ENCODE peak calls at places on chromosomes 11 and 22, in four cellular contexts. One of them, this sample, is unnamed.

GRCh38 chr22:47225080-47225930 is 462.9 kb downstream of the TBC1D22A start:
- DNase-seq in lung microvascular endothelial cell: no peak
- DNase-seq in HT1080: no peak
- DNase-seq in activated naive CD4-positive, alpha-beta T cell treated with Interleukin-2 at 50 U/mL for 16 hours: no peak
- DNase-seq in this sample: no peak

GRCh38 chr22:42277232-42277753 is 6.8 kb upstream of the TCF20 start:
- DNase-seq in activated naive CD4-positive, alpha-beta T cell treated with Interleukin-2 at 50 U/mL for 16 hours: no peak
- DNase-seq in lung microvascular endothelial cell: no peak
- DNase-seq in HT1080: no peak
- DNase-seq in this sample: no peak

GRCh38 chr11:18001191-18001590 is 11.7 kb downstream of the SERGEF start:
- DNase-seq in activated naive CD4-positive, alpha-beta T cell treated with Interleukin-2 at 50 U/mL for 16 hours: no peak
- DNase-seq in HT1080: no peak
- DNase-seq in lung microvascular endothelial cell: no peak
- DNase-seq in this sample: no peak

GRCh38 chr11:621838-622237 is 2.9 kb downstream of the CDHR5 start:
- DNase-seq in activated naive CD4-positive, alpha-beta T cell treated with Interleukin-2 at 50 U/mL for 16 hours: no peak
- DNase-seq in HT1080: no peak
- DNase-seq in lung microvascular endothelial cell: no peak
- DNase-seq in this sample: no peak

GRCh38 chr11:12142179-12142578 is 31.8 kb downstream of the MICAL2 start:
- DNase-seq in activated naive CD4-positive, alpha-beta T cell treated with Interleukin-2 at 50 U/mL for 16 hours: no peak
- DNase-seq in HT1080: no peak
- DNase-seq in lung microvascular endothelial cell: no peak
- DNase-seq in this sample: peak

GRCh38 chr22:47822459-47822858 is 1060.0 kb downstream of the TBC1D22A start:
- DNase-seq in lung microvascular endothelial cell: no peak
- DNase-seq in HT1080: no peak
- DNase-seq in activated naive CD4-positive, alpha-beta T cell treated with Interleukin-2 at 50 U/mL for 16 hours: no peak
- DNase-seq in this sample: no peak

GRCh38 chr11:117443269-117444186 is 115.9 kb downstream of the CEP164 start:
- DNase-seq in lung microvascular endothelial cell: peak
- DNase-seq in HT1080: peak
- DNase-seq in activated naive CD4-positive, alpha-beta T cell treated with Interleukin-2 at 50 U/mL for 16 hours: no peak
- DNase-seq in this sample: peak

GRCh38 chr22:31130873-31131272 is 8.1 kb downstream of the INPP5J start:
- DNase-seq in lung microvascular endothelial cell: no peak
- DNase-seq in activated naive CD4-positive, alpha-beta T cell treated with Interleukin-2 at 50 U/mL for 16 hours: no peak
- DNase-seq in HT1080: no peak
- DNase-seq in this sample: no peak

GRCh38 chr22:24894220-24894975 is 52.1 kb downstream of the LHFPL7 start:
- DNase-seq in HT1080: peak
- DNase-seq in lung microvascular endothelial cell: peak
- DNase-seq in activated naive CD4-positive, alpha-beta T cell treated with Interleukin-2 at 50 U/mL for 16 hours: no peak
- DNase-seq in this sample: peak

GRCh38 chr11:73040046-73040445 is 102.1 kb downstream of the FCHSD2 start:
- DNase-seq in activated naive CD4-positive, alpha-beta T cell treated with Interleukin-2 at 50 U/mL for 16 hours: no peak
- DNase-seq in lung microvascular endothelial cell: no peak
- DNase-seq in HT1080: no peak
- DNase-seq in this sample: no peak

GRCh38 chr11:28969832-28970231 is 861.6 kb downstream of the METTL15 start:
- DNase-seq in lung microvascular endothelial cell: no peak
- DNase-seq in activated naive CD4-positive, alpha-beta T cell treated with Interleukin-2 at 50 U/mL for 16 hours: no peak
- DNase-seq in HT1080: no peak
- DNase-seq in this sample: no peak

GRCh38 chr11:75248924-75249256 is 8.3 kb downstream of the TPBGL start:
- DNase-seq in lung microvascular endothelial cell: no peak
- DNase-seq in activated naive CD4-positive, alpha-beta T cell treated with Interleukin-2 at 50 U/mL for 16 hours: no peak
- DNase-seq in HT1080: no peak
- DNase-seq in this sample: no peak

GRCh38 chr11:69392104-69392653 is 89.3 kb upstream of the LINC01488 start:
- DNase-seq in HT1080: no peak
- DNase-seq in activated naive CD4-positive, alpha-beta T cell treated with Interleukin-2 at 50 U/mL for 16 hours: no peak
- DNase-seq in lung microvascular endothelial cell: no peak
- DNase-seq in this sample: no peak

GRCh38 chr22:30362632-30363281 is 6.0 kb downstream of the CCDC157 start:
- DNase-seq in HT1080: no peak
- DNase-seq in lung microvascular endothelial cell: no peak
- DNase-seq in activated naive CD4-positive, alpha-beta T cell treated with Interleukin-2 at 50 U/mL for 16 hours: no peak
- DNase-seq in this sample: peak

GRCh38 chr11:97158256-97158655 is 768.4 kb downstream of the JRKL start:
- DNase-seq in activated naive CD4-positive, alpha-beta T cell treated with Interleukin-2 at 50 U/mL for 16 hours: no peak
- DNase-seq in HT1080: no peak
- DNase-seq in lung microvascular endothelial cell: no peak
- DNase-seq in this sample: no peak

GRCh38 chr11:1131033-1131911 is 26.5 kb upstream of the MUC5AC start:
- DNase-seq in activated naive CD4-positive, alpha-beta T cell treated with Interleukin-2 at 50 U/mL for 16 hours: no peak
- DNase-seq in lung microvascular endothelial cell: no peak
- DNase-seq in HT1080: no peak
- DNase-seq in this sample: no peak

GRCh38 chr11:104895619-104896018 is 2.6 kb downstream of the CASP12 start:
- DNase-seq in lung microvascular endothelial cell: peak
- DNase-seq in HT1080: no peak
- DNase-seq in activated naive CD4-positive, alpha-beta T cell treated with Interleukin-2 at 50 U/mL for 16 hours: no peak
- DNase-seq in this sample: no peak

GRCh38 chr11:60786811-60787567 is 1.9 kb downstream of the MS4A10 start:
- DNase-seq in activated naive CD4-positive, alpha-beta T cell treated with Interleukin-2 at 50 U/mL for 16 hours: no peak
- DNase-seq in HT1080: peak
- DNase-seq in lung microvascular endothelial cell: peak
- DNase-seq in this sample: peak

GRCh38 chr11:70559516-70559915 is 161.2 kb downstream of the CTTN start:
- DNase-seq in HT1080: no peak
- DNase-seq in lung microvascular endothelial cell: no peak
- DNase-seq in activated naive CD4-positive, alpha-beta T cell treated with Interleukin-2 at 50 U/mL for 16 hours: no peak
- DNase-seq in this sample: no peak

GRCh38 chr22:46031965-46032851 is 55.2 kb upstream of the WNT7B start:
- DNase-seq in HT1080: no peak
- DNase-seq in activated naive CD4-positive, alpha-beta T cell treated with Interleukin-2 at 50 U/mL for 16 hours: no peak
- DNase-seq in lung microvascular endothelial cell: no peak
- DNase-seq in this sample: no peak

GRCh38 chr11:94525933-94526332 is 13.7 kb downstream of the C11orf97 start:
- DNase-seq in lung microvascular endothelial cell: no peak
- DNase-seq in HT1080: peak
- DNase-seq in activated naive CD4-positive, alpha-beta T cell treated with Interleukin-2 at 50 U/mL for 16 hours: no peak
- DNase-seq in this sample: peak

GRCh38 chr22:22910272-22911240 is 22.9 kb downstream of the IGLL5 start:
- DNase-seq in activated naive CD4-positive, alpha-beta T cell treated with Interleukin-2 at 50 U/mL for 16 hours: no peak
- DNase-seq in lung microvascular endothelial cell: no peak
- DNase-seq in HT1080: no peak
- DNase-seq in this sample: no peak

GRCh38 chr22:39242389-39242808 is 2.4 kb downstream of the PDGFB start:
- DNase-seq in HT1080: no peak
- DNase-seq in lung microvascular endothelial cell: no peak
- DNase-seq in activated naive CD4-positive, alpha-beta T cell treated with Interleukin-2 at 50 U/mL for 16 hours: no peak
- DNase-seq in this sample: no peak

GRCh38 chr22:21450320-21450831 is 16.8 kb upstream of the TMEM191C start:
- DNase-seq in HT1080: no peak
- DNase-seq in lung microvascular endothelial cell: no peak
- DNase-seq in activated naive CD4-positive, alpha-beta T cell treated with Interleukin-2 at 50 U/mL for 16 hours: no peak
- DNase-seq in this sample: no peak

GRCh38 chr11:66420671-66421476 is at the start of gene NPAS4:
- DNase-seq in activated naive CD4-positive, alpha-beta T cell treated with Interleukin-2 at 50 U/mL for 16 hours: no peak
- DNase-seq in HT1080: no peak
- DNase-seq in lung microvascular endothelial cell: no peak
- DNase-seq in this sample: no peak

GRCh38 chr11:88454881-88455280 is 117.3 kb upstream of the CTSC start:
- DNase-seq in activated naive CD4-positive, alpha-beta T cell treated with Interleukin-2 at 50 U/mL for 16 hours: no peak
- DNase-seq in HT1080: peak
- DNase-seq in lung microvascular endothelial cell: no peak
- DNase-seq in this sample: no peak

GRCh38 chr11:86577663-86578636 is 94.5 kb downstream of the ME3 start:
- DNase-seq in lung microvascular endothelial cell: peak
- DNase-seq in HT1080: peak
- DNase-seq in activated naive CD4-positive, alpha-beta T cell treated with Interleukin-2 at 50 U/mL for 16 hours: no peak
- DNase-seq in this sample: peak

GRCh38 chr11:10659339-10660216 is 34.0 kb downstream of the IRAG1 start:
- DNase-seq in HT1080: peak
- DNase-seq in lung microvascular endothelial cell: peak
- DNase-seq in activated naive CD4-positive, alpha-beta T cell treated with Interleukin-2 at 50 U/mL for 16 hours: no peak
- DNase-seq in this sample: peak

GRCh38 chr11:92393218-92393617 is 168.6 kb downstream of the FAT3 start:
- DNase-seq in lung microvascular endothelial cell: no peak
- DNase-seq in HT1080: no peak
- DNase-seq in activated naive CD4-positive, alpha-beta T cell treated with Interleukin-2 at 50 U/mL for 16 hours: no peak
- DNase-seq in this sample: no peak

GRCh38 chr11:1931326-1931725 is 11.8 kb downstream of the TNNT3 start:
- DNase-seq in HT1080: no peak
- DNase-seq in lung microvascular endothelial cell: no peak
- DNase-seq in activated naive CD4-positive, alpha-beta T cell treated with Interleukin-2 at 50 U/mL for 16 hours: no peak
- DNase-seq in this sample: no peak

GRCh38 chr11:2509481-2510001 is 64.7 kb downstream of the KCNQ1 start:
- DNase-seq in HT1080: no peak
- DNase-seq in activated naive CD4-positive, alpha-beta T cell treated with Interleukin-2 at 50 U/mL for 16 hours: no peak
- DNase-seq in lung microvascular endothelial cell: no peak
- DNase-seq in this sample: no peak